ENCODE peak calls at places on chromosomes 2 and 18, in six cellular contexts. A is body of pancreas, G is spleen, V is GM12891, Z is erythroblast, D is gastrocnemius medialis. R is an unnamed sample.

GRCh38 chr2:7379799-7380198 is 462.6 kb downstream of the RNF144A start:
- DNase-seq in Z (peak; percentile 4), V (no peak), G (no peak), A (peak; percentile 81), D (no peak), R (no peak)

GRCh38 chr2:31347319-31347718 is 67.2 kb downstream of the XDH start:
- DNase-seq in Z (no peak), G (no peak), D (no peak), A (no peak), V (no peak), R (no peak)

GRCh38 chr2:24362253-24362652 is 1.9 kb upstream of the ITSN2 start:
- DNase-seq in D (no peak), A (no peak), Z (peak; percentile 58), V (no peak), G (no peak), R (no peak)

GRCh38 chr18:21851327-21851961 is 110.9 kb downstream of the MIB1 start:
- DNase-seq in V (no peak), G (no peak), Z (peak; percentile 46), D (no peak), A (no peak), R (no peak)

GRCh38 chr2:2887772-2888387 is 489.7 kb downstream of the EIPR1 start:
- DNase-seq in G (peak; percentile 41), Z (no peak), D (no peak), A (no peak), V (no peak), R (no peak)

GRCh38 chr2:43300781-43301586 is 74.6 kb upstream of the ZFP36L2 start:
- DNase-seq in G (no peak), A (peak; percentile 81), Z (no peak), V (no peak), D (no peak), R (no peak)

GRCh38 chr2:63486861-63487290 is 101.4 kb downstream of the WDPCP start:
- DNase-seq in A (no peak), Z (no peak), G (no peak), V (no peak), D (no peak), R (no peak)

GRCh38 chr2:207796585-207797350 is 27.1 kb upstream of the FZD5 start:
- DNase-seq in V (no peak), Z (no peak), A (no peak), D (no peak), G (no peak), R (no peak)

GRCh38 chr2:216657086-216657855 is 24.1 kb downstream of the IGFBP2 start:
- DNase-seq in Z (no peak), A (no peak), G (no peak), D (no peak), V (no peak), R (no peak)

GRCh38 chr18:23992119-23992940 is 22.2 kb upstream of the TTC39C start:
- DNase-seq in D (no peak), G (no peak), V (no peak), A (peak; percentile 56), Z (no peak), R (no peak)

DNA sequence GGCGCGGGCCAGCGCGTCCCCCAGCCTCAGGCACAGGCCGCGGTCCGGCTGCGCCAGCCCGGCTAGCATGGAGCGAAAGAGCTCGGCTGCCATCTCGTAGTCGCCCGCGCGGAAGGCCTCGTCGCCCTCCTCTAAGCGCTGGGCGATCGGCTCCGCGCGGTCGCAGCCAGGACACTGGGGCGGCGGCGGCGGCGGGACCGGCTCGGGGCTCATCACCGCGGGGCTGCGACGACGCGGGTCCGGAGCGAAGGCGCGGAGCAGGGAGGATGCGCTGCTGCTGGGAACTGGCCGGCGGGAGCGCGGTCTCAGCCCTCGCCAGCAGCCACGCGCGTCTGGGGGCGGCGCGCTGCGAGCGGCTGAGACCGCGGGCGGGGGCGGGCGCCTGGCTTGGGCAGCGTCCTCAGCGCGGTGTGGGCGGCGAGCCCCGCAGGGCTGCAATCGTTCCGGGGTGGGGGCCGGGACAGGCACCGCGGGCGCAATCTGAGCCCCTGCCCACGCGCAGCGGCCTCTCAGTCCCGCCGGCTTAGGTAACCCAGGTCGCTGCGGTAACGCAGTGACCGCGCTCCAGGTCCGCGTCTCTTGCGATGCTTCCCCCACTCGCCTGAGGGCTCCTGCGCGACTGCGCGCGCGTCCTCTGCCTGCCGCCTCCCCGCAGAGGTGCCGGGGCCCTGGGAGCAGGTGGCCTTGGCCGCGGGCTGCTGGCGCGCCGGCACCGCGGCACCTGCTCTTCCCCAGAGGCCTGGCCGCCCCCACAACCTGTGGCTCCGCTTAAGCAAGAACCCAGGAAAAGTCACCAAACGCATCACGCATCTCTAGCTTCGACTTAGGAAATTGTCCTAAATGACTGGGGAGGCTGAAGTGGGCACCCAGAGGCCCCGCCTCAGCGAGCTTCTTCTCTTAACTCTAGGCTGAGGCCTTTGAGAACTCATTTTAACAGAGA is at the start of gene LONRF2:
- DNase-seq in V (peak; percentile 25), A (peak; percentile 78), G (peak; percentile 69), Z (peak; percentile 48), D (peak; percentile 14), R (peak; percentile 15)
- TF ChIP-seq POLR2A in V (no peak), A (peak; percentile 62), G (no peak), Z (no peak), D (no peak), R (no peak)

GRCh38 chr2:240820607-240821428 is 799 bp upstream of the KIF1A start:
- DNase-seq in A (peak; percentile 39), D (no peak), Z (no peak), G (peak; percentile 64), V (no peak), R (no peak)

GRCh38 chr2:240822280-240822847 is 2.3 kb upstream of the KIF1A start:
- DNase-seq in V (no peak), Z (no peak), A (no peak), G (no peak), D (no peak), R (no peak)

GRCh38 chr2:240821429-240821778 is 1.4 kb upstream of the KIF1A start:
- DNase-seq in D (no peak), Z (no peak), A (no peak), V (no peak), G (no peak), R (no peak)

GRCh38 chr2:240823449-240824336 is 3.7 kb upstream of the KIF1A start:
- DNase-seq in D (no peak), G (no peak), Z (no peak), A (no peak), V (no peak), R (no peak)

GRCh38 chr2:240825476-240825875 is 5.5 kb upstream of the KIF1A start:
- DNase-seq in G (no peak), V (no peak), A (no peak), Z (no peak), D (no peak), R (no peak)
- TF ChIP-seq POLR2A in G (no peak), V (no peak), A (no peak), Z (no peak), D (no peak), R (no peak)

GRCh38 chr18:8704361-8705279 is 736 bp upstream of the MTCL1 start:
- DNase-seq in Z (peak; percentile 95), G (peak; percentile 96), A (peak; percentile 93), V (peak; percentile 97), D (peak; percentile 81), R (peak; percentile 88)
- TF ChIP-seq POLR2A in Z (no peak), G (no peak), A (peak; percentile 68), V (no peak), D (peak; percentile 75), R (peak; percentile 62)

DNA sequence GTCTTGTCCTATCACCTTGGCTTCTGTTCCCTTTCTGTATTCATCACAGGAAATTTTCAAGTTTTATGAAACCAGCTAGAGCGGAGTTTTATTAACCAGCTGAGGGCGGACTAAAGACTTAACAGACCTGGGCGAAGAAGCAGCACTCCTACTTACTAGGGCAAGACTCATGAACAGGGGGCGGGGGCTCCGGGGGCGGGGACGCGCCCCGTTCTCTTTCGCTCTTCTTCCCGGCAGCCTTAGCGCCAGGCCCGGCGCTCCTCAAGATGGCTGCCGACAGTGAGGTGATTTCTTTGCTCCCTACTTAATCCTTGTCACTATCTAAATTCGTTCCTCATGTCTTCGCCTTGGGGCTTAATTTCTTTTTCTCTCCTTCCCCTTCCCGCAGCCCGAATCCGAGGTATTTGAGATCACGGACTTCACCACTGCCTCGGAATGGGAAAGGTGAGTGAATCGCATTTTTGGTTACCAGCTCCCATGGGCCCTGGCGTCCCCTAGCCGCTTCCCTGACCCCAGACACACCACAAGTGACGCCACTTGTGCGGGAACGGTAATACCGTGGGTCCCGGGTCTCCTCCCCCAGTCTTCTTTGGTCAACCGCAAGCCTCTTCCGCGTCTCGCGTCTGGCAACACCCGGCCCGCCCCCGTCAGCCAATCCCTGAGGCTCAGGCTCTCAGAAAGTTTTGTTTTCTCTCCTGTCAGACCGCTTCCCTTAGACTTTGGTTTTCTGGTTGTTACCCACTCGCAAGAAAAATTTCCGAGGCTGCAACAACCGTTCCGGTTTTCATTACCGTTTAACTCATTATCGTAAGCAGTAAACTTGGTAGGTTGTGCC is at the start of gene RAB3GAP1:
- DNase-seq in A (peak; percentile 80), D (peak; percentile 67), V (peak; percentile 78), G (peak; percentile 95), Z (peak; percentile 91), R (peak; percentile 79)
- TF ChIP-seq POLR2A in A (peak; percentile 84), D (peak; percentile 45), V (peak; percentile 96), G (no peak), Z (peak; percentile 93), R (peak; percentile 65)

DNA sequence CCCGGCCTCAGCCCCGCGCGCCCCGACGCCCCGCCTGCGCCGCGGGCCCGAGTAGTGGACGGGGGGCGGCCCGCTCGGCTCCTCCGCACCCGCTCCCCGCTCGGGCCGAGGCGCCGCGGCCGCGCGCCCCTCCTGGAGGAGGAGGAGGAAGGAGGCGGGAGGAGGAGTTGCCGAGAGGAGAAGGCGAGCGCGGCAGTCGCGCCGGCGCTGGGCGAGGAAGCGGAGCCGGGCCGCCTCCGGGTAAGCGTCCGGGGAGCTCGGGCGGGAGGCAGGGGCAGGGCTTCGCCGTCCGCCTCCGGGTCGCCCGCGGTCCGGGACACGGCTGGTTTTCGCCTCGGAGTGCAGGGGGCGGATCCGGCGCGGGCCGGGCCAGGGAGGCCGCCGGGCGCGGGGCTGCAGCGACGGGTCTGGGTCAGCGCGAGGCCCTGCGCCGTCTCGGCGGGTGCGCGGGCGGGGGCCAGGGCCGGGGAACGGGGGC is at the start of gene SOCS6:
- DNase-seq in A (peak; percentile 68), G (peak; percentile 86), Z (peak; percentile 79), D (peak; percentile 41), V (peak; percentile 69), R (no peak)
- TF ChIP-seq POLR2A in A (peak; percentile 65), G (no peak), Z (peak; percentile 42), D (no peak), V (peak; percentile 56), R (peak; percentile 92)

R was measured in H54.